ENCODE peak calls at places on chromosomes 4 and X, in seven cellular contexts. D, N, A, J, H, T and U are unnamed samples.

GRCh38 chr4:57501715-57502114 is 391.5 kb upstream of the IGFBP7 start:
- DNase-seq in D (no peak), N (no peak), A (no peak), J (peak), H (no peak), T (peak), U (no peak)

GRCh38 chrX:24774650-24775049 is 80.9 kb downstream of the POLA1 start:
- DNase-seq in D (no peak), N (no peak), A (no peak), J (peak), H (no peak), T (no peak), U (no peak)

GRCh38 chr4:6733358-6734164 is 17.6 kb downstream of the BLOC1S4 start:
- DNase-seq in D (no peak), N (no peak), A (no peak), J (no peak), H (no peak), T (no peak), U (no peak)

GRCh38 chr4:78014889-78015886 is 41.9 kb upstream of the FRAS1 start:
- DNase-seq in D (no peak), N (no peak), A (no peak), J (no peak), H (no peak), T (no peak), U (no peak)

GRCh38 chr4:55865228-55865806 is 11.9 kb downstream of the EXOC1 start:
- DNase-seq in D (no peak), N (no peak), A (no peak), J (peak), H (no peak), T (no peak), U (no peak)

GRCh38 chr4:112252234-112252633 is 20.6 kb downstream of the AP1AR start:
- DNase-seq in D (no peak), N (no peak), A (no peak), J (no peak), H (no peak), T (no peak), U (no peak)

GRCh38 chr4:65561164-65561563 is 109.1 kb downstream of the EPHA5 start:
- DNase-seq in D (no peak), N (no peak), A (no peak), J (no peak), H (no peak), T (no peak), U (no peak)

GRCh38 chr4:56651071-56651384 is 30.1 kb downstream of the HOPX start:
- DNase-seq in D (no peak), N (no peak), A (no peak), J (no peak), H (no peak), T (no peak), U (no peak)

GRCh38 chrX:97597954-97598353 is 714.2 kb downstream of the RPA4 start:
- DNase-seq in D (no peak), N (no peak), A (no peak), J (no peak), H (no peak), T (no peak), U (no peak)

GRCh38 chr4:147794787-147795413 is 63.0 kb downstream of the ARHGAP10 start:
- DNase-seq in D (no peak), N (no peak), A (no peak), J (no peak), H (no peak), T (no peak), U (no peak)

GRCh38 chrX:123425904-123426303 is 241.8 kb downstream of the GRIA3 start:
- DNase-seq in D (no peak), N (no peak), A (no peak), J (peak), H (no peak), T (no peak), U (peak)

GRCh38 chrX:50117477-50117876 is 83.3 kb downstream of the AKAP4 start:
- DNase-seq in D (no peak), N (no peak), A (no peak), J (no peak), H (no peak), T (no peak), U (no peak)

GRCh38 chr4:100117749-100118148 is 72.5 kb downstream of the DDIT4L start:
- DNase-seq in D (no peak), N (no peak), A (no peak), J (no peak), H (no peak), T (no peak), U (no peak)

GRCh38 chrX:152637649-152638442 is at the start of gene GABRQ:
- DNase-seq in D (peak), N (peak), A (no peak), J (peak), H (peak), T (peak), U (peak)

GRCh38 chr4:87258677-87259076 is 38.3 kb upstream of the KLHL8 start:
- DNase-seq in D (no peak), N (no peak), A (no peak), J (no peak), H (no peak), T (no peak), U (no peak)

GRCh38 chr4:13654158-13654797 is 26.8 kb upstream of the BOD1L1 start:
- DNase-seq in D (peak), N (peak), A (peak), J (peak), H (peak), T (no peak), U (peak)

GRCh38 chr4:117311215-117311614 is 225.8 kb upstream of the TRAM1L1 start:
- DNase-seq in D (no peak), N (no peak), A (no peak), J (no peak), H (no peak), T (no peak), U (no peak)

GRCh38 chr4:17763931-17764330 is 17.5 kb downstream of the FAM184B start:
- DNase-seq in D (no peak), N (no peak), A (no peak), J (no peak), H (no peak), T (no peak), U (no peak)